ENCODE peak calls at places on chromosomes 6 and 20, in four cellular contexts. One of them, this sample, is unnamed.

GRCh38 chr6:99241905-99242534 is 107.5 kb downstream of the FAXC start:
- DNase-seq in neuronal stem cell: peak
- DNase-seq in GM12865: peak
- DNase-seq in fibroblast of lung: peak
- DNase-seq in this sample: no peak

GRCh38 chr20:35281506-35282101 is 3.0 kb downstream of the EIF6 start:
- DNase-seq in neuronal stem cell: no peak
- DNase-seq in GM12865: no peak
- DNase-seq in fibroblast of lung: no peak
- DNase-seq in this sample: no peak

GRCh38 chr20:9040874-9041524 is 27.9 kb upstream of the PLCB4 start:
- DNase-seq in neuronal stem cell: no peak
- DNase-seq in GM12865: no peak
- DNase-seq in fibroblast of lung: peak
- DNase-seq in this sample: no peak

GRCh38 chr6:14200047-14200446 is 82.5 kb downstream of the CD83 start:
- DNase-seq in neuronal stem cell: no peak
- DNase-seq in GM12865: no peak
- DNase-seq in fibroblast of lung: peak
- DNase-seq in this sample: no peak

GRCh38 chr20:30816182-30816645 is 441.2 kb upstream of the DEFB115 start:
- DNase-seq in neuronal stem cell: no peak
- DNase-seq in GM12865: no peak
- DNase-seq in fibroblast of lung: peak
- DNase-seq in this sample: peak

GRCh38 chr6:9527679-9528286 is 887.1 kb downstream of the TFAP2A start:
- DNase-seq in neuronal stem cell: no peak
- DNase-seq in GM12865: no peak
- DNase-seq in fibroblast of lung: peak
- DNase-seq in this sample: no peak

GRCh38 chr6:26305097-26305841 is 59.7 kb upstream of the BTN3A2 start:
- DNase-seq in neuronal stem cell: no peak
- DNase-seq in GM12865: peak
- DNase-seq in fibroblast of lung: peak
- DNase-seq in this sample: no peak

GRCh38 chr6:116557863-116558262 is 4.3 kb downstream of the CALHM4 start:
- DNase-seq in neuronal stem cell: no peak
- DNase-seq in GM12865: no peak
- DNase-seq in fibroblast of lung: peak
- DNase-seq in this sample: no peak

GRCh38 chr20:45905505-45906079 is 6.4 kb downstream of the PLTP start:
- DNase-seq in neuronal stem cell: no peak
- DNase-seq in GM12865: no peak
- DNase-seq in fibroblast of lung: peak
- DNase-seq in this sample: no peak

GRCh38 chr6:151494235-151494950 is 576 bp downstream of the CCDC170 start:
- DNase-seq in neuronal stem cell: peak
- DNase-seq in GM12865: peak
- DNase-seq in fibroblast of lung: peak
- DNase-seq in this sample: peak

GRCh38 chr6:46932941-46933340 is 11.2 kb upstream of the ADGRF5 start:
- DNase-seq in neuronal stem cell: no peak
- DNase-seq in GM12865: no peak
- DNase-seq in fibroblast of lung: peak
- DNase-seq in this sample: no peak

GRCh38 chr6:35168461-35168861 is 27.3 kb upstream of the TCP11 start:
- DNase-seq in neuronal stem cell: peak
- DNase-seq in GM12865: no peak
- DNase-seq in fibroblast of lung: no peak
- DNase-seq in this sample: no peak

GRCh38 chr6:40393641-40394040 is 193.5 kb downstream of the LRFN2 start:
- DNase-seq in neuronal stem cell: no peak
- DNase-seq in GM12865: no peak
- DNase-seq in fibroblast of lung: no peak
- DNase-seq in this sample: no peak

GRCh38 chr6:126698732-126699240 is 358.9 kb downstream of the CENPW start:
- DNase-seq in neuronal stem cell: no peak
- DNase-seq in GM12865: no peak
- DNase-seq in fibroblast of lung: no peak
- DNase-seq in this sample: no peak

GRCh38 chr20:64065062-64065972 is 2.3 kb downstream of the TCEA2 start:
- DNase-seq in neuronal stem cell: no peak
- DNase-seq in GM12865: no peak
- DNase-seq in fibroblast of lung: no peak
- DNase-seq in this sample: no peak
- H3K4me3 ChIP-seq in neuronal stem cell: no peak
- H3K4me3 ChIP-seq in GM12865: no peak
- H3K4me3 ChIP-seq in fibroblast of lung: no peak
- H3K4me3 ChIP-seq in this sample: no peak

DNA sequence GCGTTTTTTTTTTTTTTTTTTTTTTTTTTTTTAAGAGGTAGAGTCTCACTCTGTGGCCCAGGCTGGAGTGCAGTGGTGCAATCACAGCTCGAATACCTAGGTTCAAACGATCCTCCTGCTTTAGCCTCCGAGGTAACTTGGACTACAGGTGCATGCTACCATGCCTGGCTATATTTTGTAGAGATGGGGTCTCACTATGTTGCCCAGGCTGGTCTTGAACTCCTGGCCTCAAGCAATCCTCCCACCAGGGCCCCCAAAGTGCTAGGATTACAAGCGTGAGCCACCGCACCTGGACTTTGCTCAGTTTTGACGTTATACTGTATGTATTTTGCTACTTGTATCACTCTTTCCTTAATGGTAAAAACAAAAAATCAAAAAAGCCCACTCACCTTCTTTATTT is 101.5 kb upstream of the ZNFX1 start:
- DNase-seq in neuronal stem cell: no peak
- DNase-seq in GM12865: no peak
- DNase-seq in fibroblast of lung: no peak
- DNase-seq in this sample: no peak
- H3K4me3 ChIP-seq in neuronal stem cell: no peak
- H3K4me3 ChIP-seq in GM12865: no peak
- H3K4me3 ChIP-seq in fibroblast of lung: no peak
- H3K4me3 ChIP-seq in this sample: no peak

GRCh38 chr6:111855775-111856174 is 17.5 kb downstream of the FYN start:
- DNase-seq in neuronal stem cell: no peak
- DNase-seq in GM12865: no peak
- DNase-seq in fibroblast of lung: no peak
- DNase-seq in this sample: no peak

GRCh38 chr6:111857674-111858337 is 15.4 kb downstream of the FYN start:
- DNase-seq in neuronal stem cell: no peak
- DNase-seq in GM12865: no peak
- DNase-seq in fibroblast of lung: no peak
- DNase-seq in this sample: no peak

GRCh38 chr6:111854683-111855082 is 18.6 kb downstream of the FYN start:
- DNase-seq in neuronal stem cell: no peak
- DNase-seq in GM12865: no peak
- DNase-seq in fibroblast of lung: peak
- DNase-seq in this sample: no peak

GRCh38 chr6:111861321-111861938 is 11.8 kb downstream of the FYN start:
- DNase-seq in neuronal stem cell: no peak
- DNase-seq in GM12865: no peak
- DNase-seq in fibroblast of lung: no peak
- DNase-seq in this sample: no peak

DNA sequence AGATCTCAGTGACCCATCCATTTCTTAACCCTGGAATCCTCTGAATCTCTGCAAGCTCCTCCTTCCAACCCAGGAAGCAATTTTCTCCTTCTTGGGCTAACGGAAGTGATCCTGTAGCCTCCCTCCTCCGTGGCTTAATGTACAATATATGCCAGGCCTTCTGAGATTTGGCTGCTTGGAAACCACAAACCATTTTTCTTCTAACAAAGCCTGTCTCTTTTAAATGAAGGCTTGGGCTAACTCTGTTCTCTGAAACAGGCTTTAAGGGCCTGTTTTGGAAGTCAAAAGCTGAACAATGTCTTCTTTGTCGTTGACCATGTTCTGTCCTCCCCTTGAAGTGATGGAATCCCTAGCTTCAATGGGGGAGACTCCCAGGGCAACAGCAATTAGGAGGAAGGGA is 14.9 kb downstream of the FYN start:
- DNase-seq in neuronal stem cell: no peak
- DNase-seq in GM12865: no peak
- DNase-seq in fibroblast of lung: no peak
- DNase-seq in this sample: no peak
- H3K4me3 ChIP-seq in neuronal stem cell: no peak
- H3K4me3 ChIP-seq in GM12865: no peak
- H3K4me3 ChIP-seq in fibroblast of lung: no peak
- H3K4me3 ChIP-seq in this sample: no peak

GRCh38 chr20:53763707-53764415 is 170.2 kb upstream of the ZNF217 start:
- DNase-seq in neuronal stem cell: no peak
- DNase-seq in GM12865: no peak
- DNase-seq in fibroblast of lung: peak
- DNase-seq in this sample: no peak

GRCh38 chr20:53769041-53769440 is 175.4 kb upstream of the ZNF217 start:
- DNase-seq in neuronal stem cell: no peak
- DNase-seq in GM12865: no peak
- DNase-seq in fibroblast of lung: peak
- DNase-seq in this sample: no peak

GRCh38 chr20:53767206-53767924 is 173.7 kb upstream of the ZNF217 start:
- DNase-seq in neuronal stem cell: no peak
- DNase-seq in GM12865: peak
- DNase-seq in fibroblast of lung: no peak
- DNase-seq in this sample: no peak

GRCh38 chr20:53764416-53764800 is 170.8 kb upstream of the ZNF217 start:
- DNase-seq in neuronal stem cell: no peak
- DNase-seq in GM12865: no peak
- DNase-seq in fibroblast of lung: no peak
- DNase-seq in this sample: no peak

DNA sequence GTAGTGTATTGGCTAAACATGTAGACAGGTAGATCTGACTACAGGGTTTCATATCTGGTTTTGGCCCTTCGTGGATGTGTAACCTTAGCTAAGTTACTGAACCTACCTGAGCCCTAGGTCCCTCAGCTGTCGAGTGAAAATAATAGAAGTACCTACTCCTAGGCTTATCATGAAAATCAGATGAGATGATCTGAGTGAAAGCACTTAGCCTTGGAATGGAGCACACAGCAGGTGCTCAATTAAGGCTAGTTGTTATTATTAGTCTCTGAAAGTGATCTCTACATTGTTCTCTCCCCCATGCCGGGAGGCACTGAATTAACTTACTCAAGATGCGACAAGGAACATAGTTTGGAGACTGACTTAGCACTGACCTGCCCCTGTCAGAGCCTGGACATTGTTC is 174.7 kb upstream of the ZNF217 start:
- DNase-seq in neuronal stem cell: no peak
- DNase-seq in GM12865: no peak
- DNase-seq in fibroblast of lung: no peak
- DNase-seq in this sample: no peak
- H3K4me3 ChIP-seq in neuronal stem cell: no peak
- H3K4me3 ChIP-seq in GM12865: no peak
- H3K4me3 ChIP-seq in fibroblast of lung: no peak
- H3K4me3 ChIP-seq in this sample: no peak

This sample was measured in lower lobe of right lung.